ENCODE peak calls at places on chromosomes 2 and 18, in six cellular contexts. S, A, G, B, U and T are unnamed samples.

GRCh38 chr2:79817288-79817687 is 304.4 kb downstream of the CTNNA2 start:
- DNase-seq in U (no peak), S (no peak), B (no peak), G (no peak), A (no peak), T (no peak)

GRCh38 chr2:159185401-159186130 is 100.9 kb downstream of the WDSUB1 start:
- DNase-seq in A (no peak), U (peak; percentile 19), B (no peak), S (peak; percentile 53), G (no peak), T (no peak)

GRCh38 chr18:51160646-51161045 is 36.8 kb downstream of the MEX3C start:
- DNase-seq in G (no peak), U (no peak), A (no peak), S (no peak), B (no peak), T (no peak)

GRCh38 chr18:43970656-43971055 is 693.4 kb upstream of the SYT4 start:
- DNase-seq in S (peak; percentile 78), U (no peak), B (no peak), A (no peak), G (no peak), T (no peak)

GRCh38 chr18:28284132-28284531 is 107.2 kb upstream of the CDH2 start:
- DNase-seq in G (no peak), U (no peak), S (peak; percentile 33), B (no peak), A (peak; percentile 7), T (peak; percentile 72)

GRCh38 chr2:63053235-63053888 is 2.7 kb downstream of the OTX1 start:
- DNase-seq in G (no peak), S (no peak), U (no peak), A (no peak), B (no peak), T (no peak)

GRCh38 chr2:222728621-222729020 is 57.2 kb downstream of the MOGAT1 start:
- DNase-seq in A (no peak), S (no peak), G (no peak), U (no peak), B (no peak), T (no peak)

GRCh38 chr2:177429688-177430325 is 37.2 kb downstream of the AGPS start:
- DNase-seq in G (no peak), S (peak; percentile 94), U (no peak), A (peak; percentile 89), B (no peak), T (peak; percentile 10)

GRCh38 chr2:10228611-10229365 is 73.9 kb upstream of the HPCAL1 start:
- DNase-seq in G (no peak), B (no peak), A (no peak), S (no peak), U (no peak), T (no peak)

GRCh38 chr18:72555101-72555500 is 11.0 kb upstream of the CBLN2 start:
- DNase-seq in G (peak; percentile 48), A (no peak), U (no peak), S (no peak), B (no peak), T (no peak)

GRCh38 chr18:75678662-75679061 is 251.2 kb upstream of the SMIM21 start:
- DNase-seq in S (no peak), B (no peak), A (no peak), G (no peak), U (no peak), T (no peak)
- H3K27ac ChIP-seq in S (no peak overlapping the region), B (peak overlapping the region; percentile 61), A (no peak overlapping the region), G (no peak overlapping the region), U (no peak overlapping the region), T (no peak overlapping the region)

DNA sequence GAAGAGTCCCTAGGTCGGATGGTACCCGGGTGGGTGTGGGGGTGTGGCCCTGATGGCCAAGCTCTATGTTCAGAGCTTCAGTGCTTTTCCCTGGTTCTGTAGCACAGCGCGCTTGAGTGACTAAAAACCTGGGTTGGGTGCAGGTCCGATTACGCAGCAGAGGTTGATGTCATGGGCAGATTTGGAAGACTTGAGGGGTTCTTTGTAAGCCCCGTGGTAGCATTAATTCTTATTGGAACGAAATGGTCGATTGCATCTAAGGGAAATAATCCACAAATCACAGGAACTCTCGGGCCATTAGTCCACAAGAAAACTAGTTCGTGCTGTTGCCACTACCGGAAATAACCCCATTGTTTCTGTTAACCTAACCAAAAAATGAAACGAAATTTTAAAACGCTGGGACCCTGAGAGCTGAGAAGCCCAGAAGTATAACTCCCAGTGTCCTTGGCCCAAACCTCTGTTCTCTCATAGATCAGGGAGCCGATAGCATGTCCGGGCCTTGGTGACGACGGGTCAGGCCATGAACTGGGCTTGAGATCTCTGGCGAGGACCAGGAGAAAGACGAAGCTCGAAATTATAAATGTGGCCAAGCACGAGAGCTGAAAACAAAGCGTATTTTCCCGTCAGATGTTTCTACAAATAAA is 9.1 kb downstream of the HOXD8 start:
- DNase-seq in U (no peak), A (no peak), S (no peak), G (no peak), B (no peak), T (no peak)
- H3K27ac ChIP-seq in U (no peak overlapping the region), A (no peak overlapping the region), S (no peak overlapping the region), G (no peak overlapping the region), B (no peak overlapping the region), T (no peak overlapping the region)

DNA sequence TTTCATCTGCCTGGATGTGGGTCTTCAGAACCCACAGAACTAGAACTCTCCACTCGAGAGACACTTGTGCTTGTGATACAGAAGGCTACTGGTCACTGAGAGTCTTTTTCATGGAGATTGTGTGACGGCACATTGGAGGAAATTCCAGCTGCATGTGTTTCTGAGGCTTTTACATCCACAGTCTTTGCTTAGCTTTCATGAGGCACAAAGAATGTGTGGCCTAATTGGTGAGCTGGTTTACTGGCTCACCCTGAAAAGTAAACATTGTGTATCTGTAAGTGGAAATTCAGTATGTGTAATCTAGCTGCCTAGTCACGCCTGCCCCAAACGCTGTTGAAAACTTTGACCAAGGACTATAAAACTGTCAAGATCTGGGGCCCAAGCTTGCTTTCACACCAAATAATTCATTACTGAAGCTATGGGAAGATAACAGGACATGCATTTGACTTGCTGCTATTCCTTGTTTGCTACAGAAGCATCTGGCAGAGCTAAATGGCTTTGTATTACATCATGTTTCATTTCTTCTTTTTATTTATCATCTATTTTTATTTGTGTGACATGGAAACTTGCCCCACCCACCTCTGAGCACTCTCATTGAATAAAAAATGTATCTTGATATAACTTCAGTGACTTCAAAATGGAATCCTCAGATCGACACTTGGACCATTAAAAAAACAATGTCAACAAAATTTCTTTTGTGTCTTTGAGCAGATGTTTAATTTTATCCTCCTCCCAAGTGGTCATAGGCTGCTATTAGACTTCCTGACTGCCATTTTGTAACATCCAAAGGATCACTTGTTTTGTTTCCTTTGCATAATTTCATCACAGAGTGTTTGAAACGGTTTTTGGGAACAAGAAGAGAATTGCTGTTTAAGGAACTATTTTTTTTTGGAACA is 80.2 kb downstream of the EFEMP1 start:
- DNase-seq in S (peak; percentile 90), B (no peak), A (peak; percentile 91), U (no peak), G (no peak), T (peak; percentile 95)
- H3K27ac ChIP-seq in S (peak overlapping the region; percentile 92), B (no peak overlapping the region), A (peak overlapping the region; percentile 89), U (no peak overlapping the region), G (no peak overlapping the region), T (peak overlapping the region; percentile 96)

GRCh38 chr2:233107011-233107410 is 46.9 kb downstream of the INPP5D start:
- DNase-seq in U (no peak), S (no peak), G (no peak), A (no peak), B (no peak), T (no peak)

GRCh38 chr2:233105930-233106329 is 45.8 kb downstream of the INPP5D start:
- DNase-seq in G (no peak), B (no peak), S (no peak), A (no peak), U (no peak), T (no peak)

GRCh38 chr2:233105156-233105895 is 45.2 kb downstream of the INPP5D start:
- DNase-seq in B (no peak), A (no peak), S (no peak), U (no peak), G (no peak), T (no peak)

GRCh38 chr2:233108611-233109490 is 48.7 kb downstream of the INPP5D start:
- DNase-seq in S (no peak), G (no peak), U (no peak), A (no peak), B (no peak), T (no peak)

GRCh38 chr2:233107906-233108305 is 47.8 kb downstream of the INPP5D start:
- DNase-seq in G (no peak), S (no peak), B (no peak), A (no peak), U (no peak), T (no peak)
- H3K27ac ChIP-seq in G (no peak overlapping the region), S (no peak overlapping the region), B (no peak overlapping the region), A (no peak overlapping the region), U (no peak overlapping the region), T (no peak overlapping the region)

DNA sequence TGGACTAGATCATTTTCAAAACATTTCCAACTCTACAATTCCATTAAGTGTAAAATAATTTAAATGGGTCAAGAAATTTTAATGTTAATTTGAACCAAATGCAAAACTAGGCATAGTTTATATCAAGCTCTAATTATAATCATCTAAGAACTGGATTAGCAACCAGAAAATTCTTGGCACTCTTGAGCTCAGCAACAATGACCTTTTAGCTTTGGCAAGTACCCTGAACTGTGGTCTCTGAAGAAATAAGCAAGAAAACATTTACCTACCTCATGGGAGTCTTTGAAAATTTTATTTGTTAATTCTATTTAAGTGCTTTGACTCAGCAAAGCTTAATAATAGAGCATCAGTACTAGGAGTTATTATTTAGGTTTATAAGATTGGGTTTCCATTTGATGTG is 313.2 kb downstream of the SATB2 start:
- DNase-seq in A (no peak), B (no peak), S (no peak), U (no peak), G (no peak), T (no peak)
- H3K27ac ChIP-seq in A (no peak overlapping the region), B (no peak overlapping the region), S (no peak overlapping the region), U (no peak overlapping the region), G (no peak overlapping the region), T (no peak overlapping the region)

GRCh38 chr18:3466051-3466450 is 16.1 kb downstream of the TGIF1 start:
- DNase-seq in A (no peak), B (no peak), U (no peak), G (no peak), S (no peak), T (no peak)

GRCh38 chr18:3466872-3467271 is 16.9 kb downstream of the TGIF1 start:
- DNase-seq in G (no peak), B (no peak), U (no peak), A (no peak), S (no peak), T (no peak)

GRCh38 chr18:3460823-3461398 is 10.9 kb downstream of the TGIF1 start:
- DNase-seq in U (no peak), G (no peak), S (no peak), B (no peak), A (no peak), T (no peak)

GRCh38 chr18:3461704-3462103 is 11.7 kb downstream of the TGIF1 start:
- DNase-seq in A (no peak), G (no peak), U (no peak), S (no peak), B (no peak), T (no peak)

DNA sequence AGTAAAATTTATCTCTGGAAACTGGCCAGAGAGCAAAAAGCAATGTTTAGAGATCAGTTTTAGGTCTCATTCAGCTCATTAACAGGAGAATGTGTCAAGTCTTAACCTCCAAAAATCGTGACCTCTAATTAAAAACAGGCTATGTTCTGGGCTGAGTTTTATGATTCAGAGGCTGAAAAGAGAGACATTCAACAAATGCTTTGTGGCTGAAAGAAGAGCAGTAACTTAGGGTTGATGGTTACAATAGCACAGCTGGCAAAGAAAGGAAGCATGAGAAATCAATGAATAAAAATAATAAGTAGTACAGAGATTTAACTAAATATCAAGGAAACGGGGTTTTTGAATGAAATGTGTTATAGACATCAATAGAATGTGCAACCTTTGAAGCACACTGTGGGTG is 13.1 kb downstream of the TGIF1 start:
- DNase-seq in A (no peak), B (no peak), U (no peak), G (no peak), S (no peak), T (no peak)
- H3K27ac ChIP-seq in A (no peak overlapping the region), B (no peak overlapping the region), U (peak overlapping the region; percentile 32), G (no peak overlapping the region), S (no peak overlapping the region), T (peak overlapping the region; percentile 49)